ENCODE peak calls at places on chromosomes 7 and 10, in ten cellular contexts. D is IMR-90, V is uterus, R is adrenal gland, E is H54, T is lower leg skin, H is testis, U is HCT116, J is tibial nerve, P is endothelial cell of umbilical vein. G is an unnamed sample.

GRCh38 chr10:79050896-79051555 is 17.7 kb upstream of the ZMIZ1 start:
- DNase-seq in J (no peak), D (no peak), V (peak), E (no peak), T (no peak), R (no peak), U (no peak), P (no peak), H (no peak), G (no peak)

GRCh38 chr10:23630880-23631279 is 192.0 kb downstream of the OTUD1 start:
- DNase-seq in J (no peak), D (no peak), P (no peak), R (no peak), T (no peak), U (no peak), H (no peak), V (no peak), E (no peak), G (no peak)

GRCh38 chr7:40647719-40648118 is 512.9 kb downstream of the SUGCT start:
- DNase-seq in R (no peak), D (peak), T (no peak), E (no peak), V (no peak), J (no peak), P (no peak), U (no peak), H (no peak), G (no peak)

GRCh38 chr7:50206521-50207250 is 97.8 kb upstream of the IKZF1 start:
- DNase-seq in J (no peak), R (peak), E (no peak), H (no peak), V (no peak), T (no peak), D (no peak), P (no peak), U (peak), G (no peak)

GRCh38 chr10:51171946-51172345 is 97.7 kb downstream of the PRKG1 start:
- DNase-seq in H (no peak), E (no peak), P (no peak), U (no peak), J (no peak), R (no peak), D (peak), V (no peak), T (no peak), G (no peak)

GRCh38 chr10:91557540-91558231 is 75.2 kb downstream of the PPP1R3C start:
- DNase-seq in E (no peak), D (no peak), H (no peak), P (no peak), J (no peak), U (no peak), R (no peak), V (no peak), T (no peak), G (no peak)

GRCh38 chr7:144037414-144038096 is 11.2 kb upstream of the OR2A5 start:
- DNase-seq in R (no peak), D (no peak), P (no peak), J (no peak), V (no peak), E (no peak), U (no peak), T (no peak), H (no peak), G (no peak)

GRCh38 chr10:8365935-8366911 is 311.7 kb downstream of the GATA3 start:
- DNase-seq in H (peak), V (no peak), J (no peak), P (no peak), U (no peak), T (no peak), R (no peak), E (peak), D (peak), G (no peak)

GRCh38 chr10:71963351-71963755 is 842 bp upstream of the CHST3 start:
- DNase-seq in J (peak), U (no peak), R (no peak), T (no peak), P (no peak), H (peak), E (no peak), D (no peak), V (peak), G (no peak)

GRCh38 chr10:43943119-43943824 is 294.6 kb upstream of the ZNF32 start:
- DNase-seq in E (no peak), H (no peak), D (no peak), V (no peak), T (no peak), U (no peak), P (no peak), R (peak), J (no peak), G (no peak)

GRCh38 chr7:133784421-133785045 is 342.6 kb upstream of the LRGUK start:
- DNase-seq in E (no peak), D (no peak), T (no peak), U (no peak), P (no peak), J (no peak), V (no peak), R (no peak), H (peak), G (no peak)

GRCh38 chr10:47438857-47439474 is 44.9 kb downstream of the ANXA8 start:
- DNase-seq in P (peak), E (peak), R (peak), V (no peak), D (peak), U (peak), J (no peak), T (peak), H (peak), G (peak)

GRCh38 chr7:155405399-155406318 is 52.3 kb upstream of the EN2 start:
- DNase-seq in J (no peak), P (no peak), E (no peak), T (no peak), V (no peak), H (no peak), U (no peak), D (no peak), R (no peak), G (no peak)

GRCh38 chr10:132631348-132631735 is 93.8 kb downstream of the INPP5A start:
- DNase-seq in U (no peak), D (no peak), V (peak), T (no peak), P (no peak), R (peak), J (no peak), E (no peak), H (peak), G (no peak)

GRCh38 chr7:20199015-20199737 is 18.0 kb downstream of the MACC1 start:
- DNase-seq in J (no peak), D (peak), V (peak), H (peak), R (peak), P (peak), U (peak), E (peak), T (peak), G (peak)

GRCh38 chr10:129843131-129843541 is 120.9 kb downstream of the EBF3 start:
- DNase-seq in R (peak), J (no peak), T (no peak), E (no peak), U (no peak), D (no peak), H (no peak), V (no peak), P (no peak), G (no peak)

GRCh38 chr7:122691569-122692235 is 7.2 kb downstream of the RNF133 start:
- DNase-seq in R (no peak), E (no peak), H (no peak), D (no peak), V (no peak), T (no peak), U (no peak), P (no peak), J (no peak), G (no peak)

GRCh38 chr7:16466087-16466472 is 542 bp upstream of the SOSTDC1 start:
- DNase-seq in J (no peak), V (no peak), P (no peak), D (no peak), T (no peak), U (no peak), E (no peak), H (no peak), R (no peak), G (no peak)

GRCh38 chr10:60572511-60573194 is 183.0 kb upstream of the ANK3 start:
- DNase-seq in V (no peak), U (no peak), J (no peak), E (peak), H (peak), D (peak), R (no peak), P (peak), T (no peak), G (no peak)

GRCh38 chr10:60566027-60566575 is 176.4 kb upstream of the ANK3 start:
- DNase-seq in D (no peak), T (no peak), U (no peak), J (no peak), P (no peak), R (no peak), V (no peak), E (no peak), H (no peak), G (no peak)

GRCh38 chr10:60570941-60571340 is 181.3 kb upstream of the ANK3 start:
- DNase-seq in H (no peak), T (no peak), J (no peak), P (no peak), R (no peak), E (no peak), D (no peak), V (no peak), U (no peak), G (no peak)

GRCh38 chr10:60570272-60570865 is 180.7 kb upstream of the ANK3 start:
- DNase-seq in T (no peak), P (no peak), E (no peak), J (no peak), R (no peak), V (no peak), D (no peak), U (no peak), H (no peak), G (no peak)

GRCh38 chr10:60569681-60570080 is 180.0 kb upstream of the ANK3 start:
- DNase-seq in T (no peak), V (no peak), R (no peak), E (no peak), J (no peak), P (no peak), U (no peak), D (no peak), H (no peak), G (no peak)
- TF ChIP-seq POLR2A in T (no peak), V (no peak), R (no peak), E (no peak), J (no peak), P (no peak), U (no peak), D (no peak), H (no peak), G (no peak)

GRCh38 chr10:100370561-100370975 is 23.5 kb downstream of the SCD start:
- DNase-seq in D (peak), P (no peak), E (no peak), V (no peak), T (peak), R (no peak), U (peak), H (no peak), J (no peak), G (peak)

GRCh38 chr10:100370976-100371706 is 24.1 kb downstream of the SCD start:
- DNase-seq in H (peak), U (peak), E (peak), D (peak), V (peak), T (peak), J (peak), P (peak), R (peak), G (peak)

GRCh38 chr10:100374137-100374655 is 27.2 kb downstream of the SCD start:
- DNase-seq in H (no peak), U (no peak), T (no peak), V (no peak), R (no peak), D (no peak), E (no peak), J (no peak), P (no peak), G (no peak)

GRCh38 chr10:100373298-100374136 is 26.5 kb downstream of the SCD start:
- DNase-seq in P (peak), T (peak), R (peak), J (peak), U (peak), E (peak), D (peak), V (peak), H (peak), G (peak)

DNA sequence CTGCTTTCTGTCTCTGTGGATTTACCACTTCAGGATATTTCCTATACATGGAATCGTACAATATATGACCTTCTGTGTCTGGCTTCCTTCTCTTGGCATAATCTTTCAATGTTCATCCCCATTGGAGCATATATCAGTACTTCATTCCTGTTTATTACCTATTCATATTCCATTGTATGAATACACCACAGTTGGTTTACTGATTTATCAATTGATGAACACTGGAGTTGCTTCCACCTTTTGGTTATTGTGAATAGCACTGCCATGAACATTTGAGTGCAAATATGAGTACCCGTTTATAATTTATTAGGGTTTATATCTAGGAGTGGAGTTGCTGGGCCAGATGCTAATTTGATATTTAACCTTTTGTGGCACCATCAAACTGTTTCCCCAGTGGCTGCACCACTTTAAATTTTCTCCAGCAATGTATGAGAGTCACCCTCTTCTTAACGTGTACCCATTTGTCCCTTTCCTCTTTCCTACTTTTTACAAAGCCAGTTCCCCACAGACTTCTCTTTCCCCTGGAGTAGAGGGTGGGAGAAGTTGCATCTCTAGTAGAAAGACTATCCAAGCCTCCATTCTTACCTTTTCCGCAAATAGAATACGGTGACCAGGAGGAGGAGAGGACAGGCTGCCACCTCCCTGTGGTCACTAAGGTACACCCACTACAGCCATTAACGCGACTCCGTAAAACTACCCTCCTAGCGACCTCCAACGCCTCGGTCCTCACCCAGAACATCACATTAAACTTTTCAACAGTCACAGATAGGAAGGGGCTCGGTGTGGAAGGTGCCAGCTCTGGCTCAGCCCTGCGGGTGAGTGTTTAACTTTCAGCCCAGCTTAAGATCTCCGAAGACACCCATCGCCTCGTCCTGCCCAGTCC is 25.6 kb downstream of the SCD start:
- DNase-seq in T (no peak), J (no peak), V (no peak), D (no peak), H (no peak), E (no peak), R (no peak), U (no peak), P (no peak), G (no peak)
- TF ChIP-seq POLR2A in T (no peak), J (no peak), V (no peak), D (peak), H (no peak), E (peak), R (no peak), U (peak), P (no peak), G (no peak)

GRCh38 chr7:96320437-96320836 is 1.5 kb downstream of the SLC25A13 start:
- DNase-seq in R (no peak), P (no peak), E (no peak), H (no peak), J (no peak), U (no peak), D (no peak), V (no peak), T (no peak), G (no peak)

GRCh38 chr7:96322373-96322695 is 436 bp upstream of the SLC25A13 start:
- DNase-seq in R (no peak), V (no peak), J (no peak), T (no peak), D (no peak), E (no peak), P (no peak), U (no peak), H (no peak), G (no peak)

GRCh38 chr7:96321041-96321669 is 743 bp downstream of the SLC25A13 start:
- DNase-seq in H (peak), P (peak), V (peak), R (peak), J (peak), E (peak), U (peak), T (peak), D (peak), G (peak)

GRCh38 chr7:96322847-96323461 is 1.1 kb upstream of the SLC25A13 start:
- DNase-seq in U (no peak), T (no peak), V (no peak), P (no peak), H (no peak), D (no peak), E (no peak), R (no peak), J (no peak), G (no peak)

DNA sequence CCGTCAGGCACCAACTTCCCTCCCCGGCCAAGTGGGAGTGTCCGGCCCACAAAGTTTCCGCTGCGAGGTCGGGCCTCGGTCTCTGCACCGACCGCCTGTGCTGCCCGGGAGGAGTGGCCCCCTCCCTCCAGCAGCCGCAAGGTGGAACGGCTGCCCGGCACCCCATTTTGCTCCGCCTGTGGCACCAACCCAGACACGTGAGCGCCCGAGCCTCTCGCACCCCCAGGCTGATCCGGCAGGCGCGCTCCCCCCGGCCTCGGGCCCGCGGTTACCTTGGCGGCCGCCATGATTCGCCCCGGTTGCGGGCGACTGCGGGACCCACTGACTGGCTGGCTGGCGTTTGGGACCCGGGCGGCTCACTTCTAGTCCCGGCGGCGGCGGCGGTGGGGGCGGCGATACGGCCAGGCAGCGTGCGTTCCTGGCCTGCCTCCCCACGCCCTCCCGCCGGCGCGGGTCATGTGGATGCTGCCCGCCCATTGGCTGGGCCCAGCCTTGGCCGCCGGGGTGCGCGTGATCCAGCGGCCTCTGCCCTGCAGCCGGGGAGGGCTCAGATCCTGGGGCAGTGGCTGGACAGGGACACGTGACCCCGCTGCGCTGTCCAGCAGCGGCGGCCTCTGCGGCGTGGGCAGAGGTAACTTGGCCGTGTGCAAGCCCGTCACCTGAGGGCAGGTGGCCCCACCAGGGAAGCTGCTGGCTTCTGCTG is at the start of gene SLC25A13:
- DNase-seq in H (peak), R (peak), J (peak), U (peak), P (peak), T (peak), D (peak), V (peak), E (peak), G (peak)
- TF ChIP-seq POLR2A in H (no peak), R (peak), J (peak), U (peak), P (peak), T (no peak), D (peak), V (peak), E (peak), G (peak)

DNA sequence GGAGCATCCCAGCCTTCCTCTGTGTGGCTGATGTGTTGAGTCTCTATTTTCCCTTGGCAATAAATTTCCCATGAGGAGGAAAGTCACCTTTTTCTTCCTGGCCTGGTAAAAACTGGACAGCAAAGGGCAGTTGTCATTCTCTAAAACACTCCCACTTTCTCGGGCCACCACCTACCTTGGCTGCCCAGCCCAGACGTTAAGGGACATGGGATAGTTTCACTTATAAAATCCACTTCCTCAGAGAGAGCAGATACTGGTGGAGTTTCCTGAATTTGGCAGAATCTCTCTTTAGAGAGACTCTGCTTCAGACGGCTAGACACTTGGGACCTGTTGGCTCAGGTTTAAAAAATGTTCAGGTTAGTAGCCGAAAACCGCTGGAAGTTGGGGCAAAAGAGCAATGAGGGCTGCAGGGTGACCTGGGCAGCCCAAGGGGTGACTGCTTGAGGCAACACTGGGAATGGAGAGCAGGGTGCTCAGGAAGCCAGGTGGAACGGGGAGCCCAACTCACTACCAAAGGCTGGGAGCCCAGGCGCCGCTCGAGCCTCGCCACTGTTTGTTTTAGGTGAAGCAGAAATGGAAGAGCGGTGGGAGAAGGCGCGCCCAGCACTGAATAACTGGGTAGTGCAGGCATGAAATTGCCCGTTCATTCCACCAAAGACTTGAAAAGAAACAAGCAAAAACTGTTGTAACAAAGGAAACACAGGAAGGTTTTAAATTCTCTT is 186.1 kb downstream of the TRIL start:
- DNase-seq in V (no peak), R (no peak), E (no peak), U (no peak), T (no peak), D (no peak), H (no peak), J (no peak), P (no peak), G (no peak)
- TF ChIP-seq POLR2A in V (no peak), R (no peak), E (no peak), U (no peak), T (no peak), D (no peak), H (no peak), J (no peak), P (no peak), G (no peak)

GRCh38 chr10:103612462-103613365 is 119.2 kb downstream of the NEURL1 start:
- DNase-seq in H (no peak), D (peak), E (peak), V (peak), R (no peak), P (no peak), J (no peak), U (no peak), T (no peak), G (no peak)
- TF ChIP-seq POLR2A in H (no peak), D (no peak), E (no peak), V (no peak), R (no peak), P (no peak), J (no peak), U (no peak), T (no peak), G (no peak)

GRCh38 chr7:56051339-56052191 is at the start of the genes CCT6A and PSPH:
- DNase-seq in V (peak), T (peak), U (peak), H (peak), D (peak), P (peak), E (peak), R (peak), J (peak), G (peak)
- TF ChIP-seq POLR2A in V (peak), T (no peak), U (peak), H (peak), D (peak), P (peak), E (peak), R (peak), J (peak), G (peak)

G was measured in erythroblast.